ENCODE peak calls at places on chromosomes 4 and X, in eight cellular contexts. U, Q, R, X, F, C, N and V are unnamed samples.

GRCh38 chr4:2406920-2407319 is 11.5 kb downstream of the ZFYVE28 start:
- DNase-seq in X (no peak), U (no peak), C (no peak), N (no peak), R (no peak), Q (no peak), F (no peak), V (no peak)

GRCh38 chrX:154791467-154791866 is 13.8 kb downstream of the MPP1 start:
- DNase-seq in C (no peak), U (no peak), N (no peak), R (no peak), Q (no peak), F (no peak), X (no peak), V (no peak)

GRCh38 chrX:40514376-40514775 is 66.4 kb upstream of the ATP6AP2 start:
- DNase-seq in N (no peak), X (no peak), F (no peak), Q (no peak), C (no peak), R (no peak), U (no peak), V (no peak)

GRCh38 chrX:28058906-28059305 is 77.7 kb upstream of the DCAF8L1 start:
- DNase-seq in N (no peak), F (peak), U (no peak), Q (no peak), R (no peak), X (no peak), C (no peak), V (no peak)

GRCh38 chrX:13778916-13779315 is 38.0 kb downstream of the GPM6B start:
- DNase-seq in R (no peak), Q (no peak), C (no peak), U (no peak), N (no peak), X (no peak), F (peak), V (peak)

GRCh38 chr4:174496631-174497442 is 25.5 kb downstream of the HPGD start:
- DNase-seq in Q (no peak), N (no peak), F (no peak), X (no peak), C (no peak), U (no peak), R (no peak), V (no peak)

GRCh38 chr4:147491076-147491475 is 10.2 kb downstream of the EDNRA start:
- DNase-seq in X (no peak), F (no peak), C (no peak), U (no peak), Q (no peak), N (no peak), R (no peak), V (no peak)

GRCh38 chr4:177436456-177436855 is 5.8 kb downstream of the AGA start:
- DNase-seq in U (no peak), X (no peak), C (no peak), N (no peak), F (no peak), R (no peak), Q (no peak), V (no peak)

GRCh38 chr4:8559524-8560264 is 20.5 kb upstream of the GPR78 start:
- DNase-seq in Q (peak), X (no peak), R (no peak), F (no peak), U (no peak), N (no peak), C (no peak), V (no peak)

GRCh38 chrX:64580605-64581004 is 185.4 kb upstream of the MTMR8 start:
- DNase-seq in C (no peak), Q (peak), N (no peak), X (no peak), F (no peak), R (no peak), U (no peak), V (no peak)

GRCh38 chr4:71564775-71565174 is 219.1 kb downstream of the GC start:
- DNase-seq in X (no peak), Q (no peak), R (no peak), C (no peak), F (no peak), U (no peak), N (no peak), V (no peak)

GRCh38 chr4:8705161-8706145 is 112.9 kb downstream of the CPZ start:
- DNase-seq in U (no peak), X (peak), N (no peak), C (no peak), Q (no peak), R (no peak), F (no peak), V (no peak)

GRCh38 chrX:110678591-110678990 is 117.0 kb downstream of the CHRDL1 start:
- DNase-seq in C (no peak), X (no peak), Q (no peak), R (no peak), U (no peak), N (no peak), F (no peak), V (no peak)

GRCh38 chr4:109148577-109149075 is 153.8 kb downstream of the COL25A1 start:
- DNase-seq in X (no peak), Q (no peak), U (no peak), R (no peak), C (no peak), F (no peak), N (no peak), V (no peak)

GRCh38 chr4:124868495-124868894 is 156.0 kb upstream of the ANKRD50 start:
- DNase-seq in N (no peak), R (no peak), U (no peak), X (no peak), Q (no peak), C (no peak), F (no peak), V (no peak)

GRCh38 chr4:76307670-76308014 is 1.1 kb downstream of the STBD1 start:
- DNase-seq in F (no peak), X (no peak), R (no peak), C (no peak), N (no peak), Q (no peak), U (no peak), V (no peak)

GRCh38 chr4:4658051-4658450 is 116.2 kb upstream of the STX18 start:
- DNase-seq in F (no peak), U (no peak), R (no peak), N (no peak), X (no peak), C (no peak), Q (no peak), V (no peak)

GRCh38 chr4:120692964-120693363 is 229.6 kb downstream of the PRDM5 start:
- DNase-seq in R (no peak), Q (no peak), X (no peak), F (peak), C (no peak), U (no peak), N (no peak), V (peak)